ENCODE peak calls at places on chromosomes 11 and 22, in four cellular contexts. Q is A549, G is uterus, P is heart left ventricle. I is an unnamed sample.

GRCh38 chr22:30424471-30425326 is 869 bp upstream of the MTFP1 start:
- DNase-seq in G (no peak), P (no peak), Q (peak; percentile 30), I (peak; percentile 63)

GRCh38 chr11:86314636-86315035 is 12.6 kb downstream of the HIKESHI start:
- DNase-seq in G (no peak), Q (no peak), P (no peak), I (no peak)

GRCh38 chr22:37566329-37566837 is 6.1 kb downstream of the CDC42EP1 start:
- DNase-seq in Q (no peak), G (no peak), P (no peak), I (no peak)

GRCh38 chr11:26827567-26828037 is 105.7 kb upstream of the SLC5A12 start:
- DNase-seq in P (no peak), G (no peak), Q (no peak), I (no peak)

GRCh38 chr11:134331565-134332188 is at the start of gene GLB1L2:
- DNase-seq in Q (peak; percentile 35), P (peak; percentile 64), G (peak; percentile 73), I (peak; percentile 87)

GRCh38 chr11:96303067-96303466 is 39.9 kb downstream of the MAML2 start:
- DNase-seq in P (no peak), Q (peak; percentile 29), G (no peak), I (no peak)

GRCh38 chr22:41966607-41967240 is 2.5 kb upstream of the SEPTIN3 start:
- DNase-seq in G (no peak), Q (peak; percentile 78), P (no peak), I (no peak)

GRCh38 chr11:110935018-110935640 is 222.9 kb upstream of the ARHGAP20 start:
- DNase-seq in G (peak; percentile 25), P (no peak), Q (no peak), I (no peak)

GRCh38 chr22:29750029-29750428 is 16.8 kb downstream of the ZMAT5 start:
- DNase-seq in P (no peak), G (no peak), Q (no peak), I (no peak)

GRCh38 chr11:15967166-15967565 is 389.2 kb downstream of the SOX6 start:
- DNase-seq in Q (peak; percentile 80), G (no peak), P (no peak), I (no peak)
- H3K27ac ChIP-seq in Q (no peak overlapping the region), G (no peak overlapping the region), P (peak overlapping the region; percentile 82), I (no peak overlapping the region)

GRCh38 chr11:35943761-35944502 is at the start of gene LDLRAD3:
- DNase-seq in Q (peak; percentile 75), P (peak; percentile 84), G (peak; percentile 80), I (peak; percentile 89)
- TF ChIP-seq POLR2A in Q (peak; percentile 76), P (no peak), G (peak; percentile 5), I (peak; percentile 15)

GRCh38 chr11:67482275-67482735 is 521 bp upstream of the AIP start:
- DNase-seq in G (no peak), P (no peak), Q (no peak), I (no peak)
- H3K27ac ChIP-seq in G (peak overlapping the region; percentile 86), P (peak overlapping the region; percentile 88), Q (peak overlapping the region; percentile 88), I (peak overlapping the region; percentile 68)

GRCh38 chr11:67999201-67999629 is 4.7 kb downstream of the UNC93B1 start:
- DNase-seq in P (no peak), G (no peak), Q (no peak), I (no peak)
- TF ChIP-seq POLR2A in P (no peak), G (no peak), Q (no peak), I (no peak)